ENCODE peak calls at places on chromosomes 3 and 15, in seven cellular contexts. One of them, this sample, is unnamed.

GRCh38 chr15:31304736-31305365 is 21.8 kb upstream of the KLF13 start:
- DNase-seq in cardiac fibroblast: no peak
- DNase-seq in retinal pigment epithelial cell: no peak
- DNase-seq in breast epithelium: no peak
- DNase-seq in CD8-positive, alpha-beta T cell: no peak
- DNase-seq in A549: no peak
- DNase-seq in cardiac muscle cell: no peak
- DNase-seq in this sample: no peak

GRCh38 chr15:72365844-72366243 is 10.0 kb downstream of the HEXA start:
- DNase-seq in cardiac muscle cell: no peak
- DNase-seq in cardiac fibroblast: no peak
- DNase-seq in breast epithelium: no peak
- DNase-seq in retinal pigment epithelial cell: no peak
- DNase-seq in A549: no peak
- DNase-seq in CD8-positive, alpha-beta T cell: no peak
- DNase-seq in this sample: no peak

GRCh38 chr3:8900065-8900464 is 63.2 kb downstream of the RAD18 start:
- DNase-seq in CD8-positive, alpha-beta T cell: no peak
- DNase-seq in breast epithelium: no peak
- DNase-seq in A549: no peak
- DNase-seq in cardiac muscle cell: peak; percentile 52
- DNase-seq in retinal pigment epithelial cell: no peak
- DNase-seq in cardiac fibroblast: peak; percentile 16
- DNase-seq in this sample: no peak

GRCh38 chr3:126208618-126209256 is 28.4 kb upstream of the ALDH1L1 start:
- DNase-seq in cardiac fibroblast: peak; percentile 98
- DNase-seq in cardiac muscle cell: no peak
- DNase-seq in CD8-positive, alpha-beta T cell: no peak
- DNase-seq in A549: peak; percentile 69
- DNase-seq in retinal pigment epithelial cell: peak; percentile 82
- DNase-seq in breast epithelium: peak; percentile 82
- DNase-seq in this sample: peak; percentile 67

GRCh38 chr15:52154896-52155865 is 36.0 kb downstream of the GNB5 start:
- DNase-seq in breast epithelium: no peak
- DNase-seq in CD8-positive, alpha-beta T cell: no peak
- DNase-seq in cardiac fibroblast: no peak
- DNase-seq in A549: no peak
- DNase-seq in cardiac muscle cell: no peak
- DNase-seq in retinal pigment epithelial cell: no peak
- DNase-seq in this sample: no peak

GRCh38 chr3:94374439-94375161 is 311.7 kb downstream of the NSUN3 start:
- DNase-seq in CD8-positive, alpha-beta T cell: no peak
- DNase-seq in breast epithelium: no peak
- DNase-seq in A549: no peak
- DNase-seq in retinal pigment epithelial cell: no peak
- DNase-seq in cardiac fibroblast: no peak
- DNase-seq in cardiac muscle cell: no peak
- DNase-seq in this sample: no peak

GRCh38 chr15:53586815-53587214 is 172.6 kb downstream of the WDR72 start:
- DNase-seq in cardiac muscle cell: peak; percentile 60
- DNase-seq in A549: no peak
- DNase-seq in breast epithelium: no peak
- DNase-seq in CD8-positive, alpha-beta T cell: no peak
- DNase-seq in cardiac fibroblast: no peak
- DNase-seq in retinal pigment epithelial cell: no peak
- DNase-seq in this sample: peak; percentile 39

GRCh38 chr3:97825101-97825500 is 3.3 kb downstream of the CRYBG3 start:
- DNase-seq in A549: no peak
- DNase-seq in breast epithelium: no peak
- DNase-seq in CD8-positive, alpha-beta T cell: no peak
- DNase-seq in cardiac fibroblast: no peak
- DNase-seq in cardiac muscle cell: no peak
- DNase-seq in retinal pigment epithelial cell: no peak
- DNase-seq in this sample: no peak

GRCh38 chr15:34890424-34890823 is 79.1 kb downstream of the AQR start:
- DNase-seq in CD8-positive, alpha-beta T cell: no peak
- DNase-seq in A549: no peak
- DNase-seq in breast epithelium: no peak
- DNase-seq in cardiac fibroblast: no peak
- DNase-seq in retinal pigment epithelial cell: no peak
- DNase-seq in cardiac muscle cell: no peak
- DNase-seq in this sample: no peak

GRCh38 chr15:74134387-74135027 is 4.1 kb downstream of the ISLR2 start:
- DNase-seq in breast epithelium: no peak
- DNase-seq in CD8-positive, alpha-beta T cell: no peak
- DNase-seq in retinal pigment epithelial cell: no peak
- DNase-seq in cardiac fibroblast: peak; percentile 31
- DNase-seq in A549: no peak
- DNase-seq in cardiac muscle cell: peak; percentile 78
- DNase-seq in this sample: no peak

GRCh38 chr3:37620071-37620635 is 241.5 kb upstream of the CTDSPL start:
- DNase-seq in retinal pigment epithelial cell: no peak
- DNase-seq in cardiac fibroblast: no peak
- DNase-seq in breast epithelium: no peak
- DNase-seq in CD8-positive, alpha-beta T cell: no peak
- DNase-seq in cardiac muscle cell: peak; percentile 43
- DNase-seq in A549: no peak
- DNase-seq in this sample: no peak

GRCh38 chr3:11250902-11251806 is 21.0 kb upstream of the ATG7 start:
- DNase-seq in breast epithelium: no peak
- DNase-seq in retinal pigment epithelial cell: no peak
- DNase-seq in cardiac fibroblast: peak; percentile 27
- DNase-seq in CD8-positive, alpha-beta T cell: no peak
- DNase-seq in A549: no peak
- DNase-seq in cardiac muscle cell: no peak
- DNase-seq in this sample: no peak

GRCh38 chr3:9302425-9303181 is 53.2 kb upstream of the SRGAP3 start:
- DNase-seq in cardiac muscle cell: peak; percentile 90
- DNase-seq in retinal pigment epithelial cell: no peak
- DNase-seq in cardiac fibroblast: peak; percentile 77
- DNase-seq in breast epithelium: peak; percentile 64
- DNase-seq in CD8-positive, alpha-beta T cell: peak; percentile 53
- DNase-seq in A549: peak; percentile 72
- DNase-seq in this sample: peak; percentile 9

GRCh38 chr15:56366211-56366610 is 985 bp downstream of the TEX9 start:
- DNase-seq in breast epithelium: no peak
- DNase-seq in A549: no peak
- DNase-seq in cardiac fibroblast: no peak
- DNase-seq in cardiac muscle cell: no peak
- DNase-seq in retinal pigment epithelial cell: no peak
- DNase-seq in CD8-positive, alpha-beta T cell: no peak
- DNase-seq in this sample: no peak

GRCh38 chr15:60126661-60127060 is 122.5 kb downstream of the FOXB1 start:
- DNase-seq in cardiac fibroblast: no peak
- DNase-seq in breast epithelium: no peak
- DNase-seq in cardiac muscle cell: no peak
- DNase-seq in CD8-positive, alpha-beta T cell: no peak
- DNase-seq in A549: no peak
- DNase-seq in retinal pigment epithelial cell: no peak
- DNase-seq in this sample: no peak

GRCh38 chr3:188749010-188749617 is 422.7 kb upstream of the TPRG1 start:
- DNase-seq in cardiac fibroblast: peak; percentile 37
- DNase-seq in CD8-positive, alpha-beta T cell: peak; percentile 26
- DNase-seq in retinal pigment epithelial cell: no peak
- DNase-seq in A549: no peak
- DNase-seq in cardiac muscle cell: peak; percentile 18
- DNase-seq in breast epithelium: no peak
- DNase-seq in this sample: no peak

GRCh38 chr3:197516517-197516889 is 39.3 kb downstream of the BDH1 start:
- DNase-seq in cardiac fibroblast: peak; percentile 97
- DNase-seq in CD8-positive, alpha-beta T cell: no peak
- DNase-seq in breast epithelium: peak; percentile 75
- DNase-seq in retinal pigment epithelial cell: peak; percentile 71
- DNase-seq in cardiac muscle cell: no peak
- DNase-seq in A549: peak; percentile 71
- DNase-seq in this sample: peak; percentile 97

DNA sequence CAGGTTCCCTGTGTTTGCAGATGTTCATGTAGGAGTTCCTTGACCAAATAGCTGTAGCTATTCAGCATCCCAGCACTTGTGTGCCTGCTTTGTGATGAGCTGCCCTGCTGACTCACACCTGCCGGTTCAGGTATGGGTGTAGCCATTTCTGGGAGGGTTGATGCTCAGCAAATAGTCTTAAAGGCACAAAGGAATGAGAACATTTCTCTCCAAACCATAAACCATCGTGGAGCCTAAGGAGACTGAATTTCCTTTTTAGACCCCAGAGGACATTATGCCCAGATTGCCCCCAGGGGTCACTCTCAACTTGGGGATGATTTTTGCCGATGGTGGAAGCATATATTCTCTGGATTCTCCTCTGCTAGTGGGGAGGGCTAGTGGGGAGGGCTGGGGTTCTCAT is 80.6 kb downstream of the ADAMTSL3 start:
- DNase-seq in A549: no peak
- DNase-seq in cardiac muscle cell: peak; percentile 5
- DNase-seq in CD8-positive, alpha-beta T cell: no peak
- DNase-seq in breast epithelium: no peak
- DNase-seq in retinal pigment epithelial cell: no peak
- DNase-seq in cardiac fibroblast: peak; percentile 23
- DNase-seq in this sample: no peak
- TF ChIP-seq CTCF in A549: no peak
- TF ChIP-seq CTCF in cardiac muscle cell: peak; percentile 40
- TF ChIP-seq CTCF in CD8-positive, alpha-beta T cell: no peak
- TF ChIP-seq CTCF in breast epithelium: no peak
- TF ChIP-seq CTCF in retinal pigment epithelial cell: peak; percentile 34
- TF ChIP-seq CTCF in cardiac fibroblast: peak; percentile 24
- TF ChIP-seq CTCF in this sample: peak; percentile 29

GRCh38 chr3:12536423-12536822 is 8.9 kb downstream of the MKRN2OS start:
- DNase-seq in CD8-positive, alpha-beta T cell: no peak
- DNase-seq in retinal pigment epithelial cell: no peak
- DNase-seq in breast epithelium: no peak
- DNase-seq in cardiac fibroblast: peak; percentile 31
- DNase-seq in cardiac muscle cell: no peak
- DNase-seq in A549: no peak
- DNase-seq in this sample: no peak
- H3K4me3 ChIP-seq in CD8-positive, alpha-beta T cell: no peak overlapping the region
- H3K4me3 ChIP-seq in retinal pigment epithelial cell: no peak overlapping the region
- H3K4me3 ChIP-seq in breast epithelium: no peak overlapping the region
- H3K4me3 ChIP-seq in cardiac fibroblast: no peak overlapping the region
- H3K4me3 ChIP-seq in cardiac muscle cell: no peak overlapping the region
- H3K4me3 ChIP-seq in A549: no peak overlapping the region
- H3K4me3 ChIP-seq in this sample: no peak overlapping the region

GRCh38 chr3:31858439-31858838 is 122.6 kb downstream of the OSBPL10 start:
- DNase-seq in A549: no peak
- DNase-seq in cardiac fibroblast: no peak
- DNase-seq in retinal pigment epithelial cell: no peak
- DNase-seq in cardiac muscle cell: no peak
- DNase-seq in CD8-positive, alpha-beta T cell: no peak
- DNase-seq in breast epithelium: no peak
- DNase-seq in this sample: no peak
- TF ChIP-seq CTCF in A549: peak; percentile 17
- TF ChIP-seq CTCF in cardiac fibroblast: no peak
- TF ChIP-seq CTCF in retinal pigment epithelial cell: peak; percentile 12
- TF ChIP-seq CTCF in cardiac muscle cell: no peak
- TF ChIP-seq CTCF in CD8-positive, alpha-beta T cell: no peak
- TF ChIP-seq CTCF in breast epithelium: no peak
- TF ChIP-seq CTCF in this sample: peak; percentile 25

GRCh38 chr15:82970696-82971095 is 15.3 kb upstream of the RAMAC start:
- DNase-seq in cardiac fibroblast: no peak
- DNase-seq in CD8-positive, alpha-beta T cell: no peak
- DNase-seq in cardiac muscle cell: no peak
- DNase-seq in retinal pigment epithelial cell: no peak
- DNase-seq in breast epithelium: no peak
- DNase-seq in A549: no peak
- DNase-seq in this sample: no peak
- H3K4me3 ChIP-seq in cardiac fibroblast: no peak overlapping the region
- H3K4me3 ChIP-seq in CD8-positive, alpha-beta T cell: no peak overlapping the region
- H3K4me3 ChIP-seq in cardiac muscle cell: no peak overlapping the region
- H3K4me3 ChIP-seq in retinal pigment epithelial cell: no peak overlapping the region
- H3K4me3 ChIP-seq in breast epithelium: no peak overlapping the region
- H3K4me3 ChIP-seq in A549: no peak overlapping the region
- H3K4me3 ChIP-seq in this sample: no peak overlapping the region

GRCh38 chr15:83745771-83746170 is 91.8 kb downstream of the ADAMTSL3 start:
- DNase-seq in CD8-positive, alpha-beta T cell: no peak
- DNase-seq in retinal pigment epithelial cell: no peak
- DNase-seq in cardiac fibroblast: no peak
- DNase-seq in A549: no peak
- DNase-seq in breast epithelium: no peak
- DNase-seq in cardiac muscle cell: no peak
- DNase-seq in this sample: no peak
- TF ChIP-seq CTCF in CD8-positive, alpha-beta T cell: no peak
- TF ChIP-seq CTCF in retinal pigment epithelial cell: no peak
- TF ChIP-seq CTCF in cardiac fibroblast: no peak
- TF ChIP-seq CTCF in A549: no peak
- TF ChIP-seq CTCF in breast epithelium: no peak
- TF ChIP-seq CTCF in cardiac muscle cell: no peak
- TF ChIP-seq CTCF in this sample: no peak

DNA sequence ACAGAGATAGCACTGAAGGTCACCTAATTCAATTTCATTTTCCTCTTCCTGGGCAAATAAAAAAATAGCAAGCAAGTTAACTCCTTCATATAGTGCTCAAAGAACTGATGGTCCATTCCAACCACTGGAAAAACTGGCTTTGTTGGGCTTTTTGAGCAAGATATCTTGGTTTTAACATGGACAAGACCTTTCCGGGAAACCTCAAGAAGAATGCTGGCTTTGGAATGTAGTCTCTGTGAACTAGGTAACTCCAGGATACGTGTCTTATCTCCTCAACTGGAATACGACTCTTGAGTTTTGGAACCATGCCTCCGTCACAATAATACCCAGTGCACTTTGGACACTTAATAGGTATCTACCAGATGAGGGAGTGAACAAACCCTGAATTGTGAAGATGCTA is 36.9 kb upstream of the CRBN start:
- DNase-seq in cardiac fibroblast: no peak
- DNase-seq in retinal pigment epithelial cell: no peak
- DNase-seq in cardiac muscle cell: no peak
- DNase-seq in breast epithelium: no peak
- DNase-seq in CD8-positive, alpha-beta T cell: no peak
- DNase-seq in A549: no peak
- DNase-seq in this sample: no peak
- H3K4me3 ChIP-seq in cardiac fibroblast: no peak overlapping the region
- H3K4me3 ChIP-seq in retinal pigment epithelial cell: no peak overlapping the region
- H3K4me3 ChIP-seq in cardiac muscle cell: no peak overlapping the region
- H3K4me3 ChIP-seq in breast epithelium: no peak overlapping the region
- H3K4me3 ChIP-seq in CD8-positive, alpha-beta T cell: no peak overlapping the region
- H3K4me3 ChIP-seq in A549: no peak overlapping the region
- H3K4me3 ChIP-seq in this sample: no peak overlapping the region

DNA sequence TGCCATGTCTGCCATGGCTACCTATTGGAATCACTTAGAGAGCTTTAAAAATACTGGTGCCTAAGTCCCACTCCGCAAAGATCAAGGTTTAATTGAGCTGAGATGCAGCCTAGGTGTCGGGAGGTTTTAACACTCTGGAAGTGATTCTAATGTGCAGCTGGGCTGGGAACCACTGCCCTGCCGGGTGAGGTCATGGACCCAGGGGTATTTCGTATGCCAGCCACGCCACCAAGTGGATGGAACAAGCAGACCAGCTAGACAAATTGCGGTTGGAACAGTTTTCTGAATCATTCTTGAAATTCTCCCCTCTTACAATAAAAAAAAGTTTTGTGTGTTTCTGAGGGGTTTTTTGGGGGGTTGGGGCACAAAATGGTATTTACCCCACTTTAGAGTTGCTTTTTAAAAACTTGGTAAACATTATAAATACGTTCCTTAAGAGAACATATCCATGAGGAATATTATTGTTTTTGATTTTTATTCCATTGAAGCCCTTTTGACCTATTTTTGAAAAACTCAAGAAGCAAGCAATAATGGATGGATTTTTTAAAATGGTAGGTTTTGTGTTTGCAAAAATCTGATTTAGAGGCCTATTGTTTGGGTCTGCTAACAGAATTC is 66.2 kb upstream of the CSTA start:
- DNase-seq in retinal pigment epithelial cell: peak; percentile 12
- DNase-seq in A549: peak; percentile 60
- DNase-seq in CD8-positive, alpha-beta T cell: no peak
- DNase-seq in breast epithelium: peak; percentile 22
- DNase-seq in cardiac muscle cell: peak; percentile 77
- DNase-seq in cardiac fibroblast: peak; percentile 73
- DNase-seq in this sample: no peak
- TF ChIP-seq CTCF in retinal pigment epithelial cell: peak; percentile 73
- TF ChIP-seq CTCF in A549: peak; percentile 42
- TF ChIP-seq CTCF in CD8-positive, alpha-beta T cell: no peak
- TF ChIP-seq CTCF in breast epithelium: peak; percentile 42
- TF ChIP-seq CTCF in cardiac muscle cell: peak; percentile 70
- TF ChIP-seq CTCF in cardiac fibroblast: peak; percentile 71
- TF ChIP-seq CTCF in this sample: peak; percentile 93